ENCODE peak calls at places on chromosomes 12 and 14, in six cellular contexts. B is cerebellar cortex; T is cardiac fibroblast; P is stimulated activated naive B cell treated with anti-CD40 and anti-IgM and Interleukin-4, amounts not matched to agents 10 μg/mL and 1 μg/mL and 100 μg/mL, for 72 hours; E is NCI-H1417; X is adrenal gland. H is an unnamed sample.

GRCh38 chr12:123748661-123749060 is 13.4 kb upstream of the DNAH10 start:
- DNase-seq in E (no peak), T (peak; percentile 25), P (no peak), X (no peak), B (no peak), H (no peak)

GRCh38 chr14:55313480-55313879 is 42.3 kb downstream of the FBXO34 start:
- DNase-seq in B (no peak), T (no peak), E (no peak), X (no peak), P (no peak), H (no peak)

GRCh38 chr12:18250313-18250916 is 10.9 kb upstream of the PIK3C2G start:
- DNase-seq in T (peak; percentile 84), P (no peak), X (no peak), E (peak; percentile 90), B (peak; percentile 59), H (no peak)

GRCh38 chr12:45725631-45726593 is 3.6 kb upstream of the ARID2 start:
- DNase-seq in T (peak; percentile 64), P (no peak), B (peak; percentile 84), E (peak; percentile 80), X (no peak), H (no peak)

GRCh38 chr12:21773263-21773741 is 1.2 kb downstream of the KCNJ8 start:
- DNase-seq in T (peak; percentile 63), E (no peak), P (no peak), X (peak; percentile 58), B (no peak), H (peak; percentile 19)

GRCh38 chr14:33848706-33849454 is 102.0 kb downstream of the EGLN3 start:
- DNase-seq in X (peak; percentile 53), P (no peak), B (peak; percentile 49), T (peak; percentile 54), E (peak; percentile 67), H (peak; percentile 79)

GRCh38 chr14:46250113-46250703 is 401.4 kb downstream of the RPL10L start:
- DNase-seq in T (peak; percentile 40), B (no peak), X (no peak), P (no peak), E (peak; percentile 53), H (no peak)

GRCh38 chr14:69360438-69361108 is 37.5 kb downstream of the ERH start:
- DNase-seq in T (no peak), E (peak; percentile 77), P (peak; percentile 37), X (no peak), B (no peak), H (no peak)

GRCh38 chr12:116674643-116675183 is 63.2 kb downstream of the SPRING1 start:
- DNase-seq in T (peak; percentile 28), B (no peak), X (no peak), P (peak; percentile 27), E (no peak), H (no peak)

H was measured in progenitor cell of endocrine pancreas.